ENCODE peak calls at places on chromosomes 7 and 10, in nine cellular contexts. V, I, O, U, Z, Q, A, N and W are unnamed samples.

GRCh38 chr7:38699481-38699880 is 68.3 kb upstream of the AMPH start:
- DNase-seq in I (no peak), O (no peak), A (no peak), V (no peak), Z (peak), U (no peak), N (no peak), Q (no peak), W (no peak)

GRCh38 chr10:35564276-35564982 is 40.7 kb upstream of the GJD4 start:
- DNase-seq in Q (no peak), I (no peak), N (peak), V (no peak), O (no peak), A (no peak), U (peak), Z (no peak), W (no peak)

GRCh38 chr7:117489435-117489834 is 9.6 kb downstream of the CFTR start:
- DNase-seq in U (no peak), I (no peak), O (no peak), N (no peak), V (no peak), Z (no peak), A (no peak), Q (no peak), W (no peak)

GRCh38 chr7:111741811-111742240 is 179.5 kb upstream of the IMMP2L start:
- DNase-seq in Z (no peak), V (peak), O (peak), Q (no peak), A (peak), I (no peak), N (peak), U (no peak), W (peak)

GRCh38 chr7:20201380-20201779 is 15.8 kb downstream of the MACC1 start:
- DNase-seq in O (no peak), Q (no peak), N (no peak), V (no peak), U (peak), A (peak), I (no peak), Z (no peak), W (no peak)

GRCh38 chr10:107540981-107541380 is 376.5 kb upstream of the SORCS1 start:
- DNase-seq in U (no peak), O (no peak), A (no peak), Z (no peak), V (no peak), Q (no peak), I (no peak), N (no peak), W (no peak)

GRCh38 chr7:138945169-138945568 is 36.0 kb downstream of the KIAA1549 start:
- DNase-seq in U (no peak), V (no peak), N (no peak), O (no peak), A (no peak), I (no peak), Z (no peak), Q (no peak), W (peak)

GRCh38 chr10:125955766-125956165 is 59.4 kb downstream of the FANK1 start:
- DNase-seq in A (no peak), O (no peak), N (no peak), Z (no peak), Q (no peak), V (no peak), U (no peak), I (no peak), W (no peak)

GRCh38 chr7:131633342-131633843 is 77.0 kb upstream of the PODXL start:
- DNase-seq in Z (peak), Q (no peak), U (no peak), O (no peak), N (no peak), A (no peak), V (peak), I (no peak), W (no peak)

GRCh38 chr10:4561301-4561700 is 264.7 kb upstream of the AKR1E2 start:
- DNase-seq in O (no peak), A (no peak), Q (no peak), N (no peak), V (no peak), Z (no peak), U (no peak), I (no peak), W (no peak)

GRCh38 chr10:59098811-59099452 is 77.5 kb upstream of the PHYHIPL start:
- DNase-seq in O (peak), A (peak), Q (no peak), I (no peak), Z (peak), N (no peak), U (no peak), V (no peak), W (no peak)

GRCh38 chr10:49749556-49750491 is 12.3 kb downstream of the OGDHL start:
- DNase-seq in U (no peak), A (no peak), I (no peak), N (no peak), Z (no peak), Q (no peak), O (no peak), V (no peak), W (no peak)

GRCh38 chr7:135798104-135798503 is 49.5 kb upstream of the FAM180A start:
- DNase-seq in Z (no peak), O (no peak), U (no peak), A (no peak), V (no peak), N (no peak), Q (no peak), I (no peak), W (no peak)

GRCh38 chr7:135800560-135800959 is 51.9 kb upstream of the FAM180A start:
- DNase-seq in Q (no peak), V (no peak), Z (no peak), N (no peak), I (no peak), O (no peak), A (no peak), U (no peak), W (no peak)

GRCh38 chr7:135801045-135801693 is 52.6 kb upstream of the FAM180A start:
- DNase-seq in U (no peak), V (no peak), O (peak), Q (no peak), Z (peak), A (peak), N (no peak), I (no peak), W (peak)

GRCh38 chr7:135801877-135802276 is 53.3 kb upstream of the FAM180A start:
- DNase-seq in Z (no peak), O (no peak), N (no peak), V (no peak), I (peak), U (no peak), A (no peak), Q (no peak), W (no peak)

DNA sequence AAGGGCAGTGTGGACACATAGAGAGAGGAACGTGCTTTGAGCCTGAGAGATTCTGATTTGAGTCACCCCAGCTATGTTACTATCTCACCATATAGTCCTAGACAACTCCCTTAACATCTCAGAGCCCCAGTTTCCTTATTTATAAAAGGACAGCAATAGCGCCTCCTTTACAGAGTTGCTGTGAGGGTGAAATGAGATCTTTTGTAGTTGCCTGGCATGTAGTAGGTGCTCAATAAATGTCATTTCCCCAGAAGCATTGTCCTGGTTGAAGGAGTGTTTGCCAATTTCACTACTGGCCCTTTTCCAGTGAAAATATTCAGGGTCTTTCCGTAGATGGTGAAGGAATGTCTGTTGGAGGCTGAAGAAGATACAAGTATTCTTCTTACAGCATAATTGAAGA is 51.3 kb upstream of the FAM180A start:
- DNase-seq in N (no peak), O (no peak), V (no peak), Q (no peak), I (no peak), U (no peak), A (no peak), Z (no peak), W (no peak)
- TF ChIP-seq CTCF in N (no peak), O (peak), V (no peak), Q (no peak), I (no peak), U (no peak), A (no peak), Z (no peak), W (no peak)

DNA sequence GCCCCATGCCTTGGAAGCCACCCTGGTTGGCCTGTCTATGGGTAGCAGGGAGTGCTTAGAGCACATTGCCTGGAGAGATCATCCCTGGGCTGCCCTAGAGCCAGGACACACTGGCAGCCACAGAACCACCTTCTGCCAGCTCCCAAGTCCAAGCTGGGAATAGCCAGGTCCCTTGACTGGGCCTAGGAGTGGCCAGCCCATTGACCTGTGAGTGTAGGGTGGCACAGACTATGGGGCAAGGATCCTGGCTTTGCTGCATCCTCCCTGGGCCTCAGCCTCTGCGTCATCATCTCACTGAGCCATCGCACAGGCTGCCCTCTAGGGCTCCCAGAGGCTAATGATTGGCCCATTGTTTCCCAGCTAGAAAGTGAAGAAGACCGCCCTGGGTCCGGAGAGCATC is 7.0 kb downstream of the AQP1 start:
- DNase-seq in U (no peak), Z (no peak), A (no peak), O (no peak), V (no peak), I (peak), N (peak), Q (peak), W (no peak)
- TF ChIP-seq CTCF in U (no peak), Z (no peak), A (no peak), O (no peak), V (no peak), I (no peak), N (no peak), Q (no peak), W (peak)

DNA sequence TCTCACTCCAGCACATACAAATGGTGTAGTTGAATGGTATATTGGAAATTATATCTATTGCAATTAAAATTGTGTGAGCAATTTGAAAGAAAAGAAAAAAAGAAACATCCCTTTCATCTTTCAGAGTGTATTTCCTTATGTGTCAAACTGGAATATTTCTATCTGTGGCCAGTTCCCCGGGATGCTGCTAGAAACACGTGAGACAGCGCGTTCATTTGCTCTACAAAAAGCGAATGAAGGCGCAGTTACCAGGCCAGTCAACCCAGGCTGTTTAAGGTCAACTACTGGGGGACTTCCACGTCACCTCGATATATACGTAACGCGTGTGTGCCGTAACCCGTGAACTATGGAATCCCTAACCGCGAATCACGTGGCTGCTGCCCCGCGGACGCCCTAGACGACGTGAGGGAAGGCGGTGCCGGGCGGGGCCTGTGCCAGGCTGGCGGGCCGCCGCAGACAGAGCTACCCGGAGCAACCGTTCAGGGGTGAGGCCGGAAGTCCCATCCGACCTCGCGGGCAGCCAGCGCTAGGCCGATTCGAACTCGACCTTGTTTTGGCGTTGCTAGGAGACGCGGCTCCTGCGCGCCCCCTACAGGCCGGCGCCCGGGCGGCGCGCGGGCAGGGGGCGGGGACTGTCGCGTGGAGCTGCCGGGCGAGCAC is 1.1 kb upstream of the ARL4A start:
- DNase-seq in U (peak), I (peak), A (peak), Z (no peak), Q (peak), N (peak), V (peak), O (peak), W (peak)
- TF ChIP-seq CTCF in U (peak), I (peak), A (peak), Z (peak), Q (peak), N (peak), V (peak), O (peak), W (peak)

DNA sequence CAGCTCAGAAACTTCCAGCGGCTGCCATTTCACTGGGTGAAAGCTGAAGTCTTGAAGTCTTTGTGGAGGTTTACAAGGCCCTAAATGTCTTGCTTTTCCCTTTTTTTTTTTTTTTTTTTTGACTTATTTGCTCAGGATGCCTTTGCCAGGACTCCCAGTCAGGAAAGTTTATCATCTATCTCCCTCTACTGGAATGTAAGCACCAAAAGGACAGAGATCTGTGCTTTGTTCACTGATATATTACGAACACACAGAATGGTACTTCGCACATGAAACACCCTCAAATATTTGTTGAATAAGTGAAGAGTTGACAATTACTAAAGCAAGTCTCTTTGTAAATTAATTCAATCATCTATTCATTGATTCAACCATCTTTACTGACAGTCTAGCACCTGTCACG is 23.2 kb downstream of the ABCB4 start:
- DNase-seq in O (no peak), V (no peak), A (no peak), Z (no peak), N (no peak), I (no peak), U (no peak), Q (no peak), W (no peak)
- TF ChIP-seq CTCF in O (no peak), V (no peak), A (no peak), Z (peak), N (no peak), I (no peak), U (no peak), Q (no peak), W (peak)

GRCh38 chr10:102614888-102615287 is 29.4 kb upstream of the TRIM8 start:
- DNase-seq in Q (no peak), U (no peak), Z (no peak), I (no peak), N (no peak), A (no peak), O (no peak), V (no peak), W (no peak)
- TF ChIP-seq CTCF in Q (no peak), U (no peak), Z (no peak), I (no peak), N (no peak), A (no peak), O (no peak), V (no peak), W (no peak)

GRCh38 chr7:90552521-90552920 is 43.6 kb upstream of the CDK14 start:
- DNase-seq in Z (no peak), N (no peak), U (no peak), V (no peak), I (no peak), O (no peak), A (no peak), Q (no peak), W (no peak)
- TF ChIP-seq CTCF in Z (peak), N (peak), U (peak), V (no peak), I (peak), O (peak), A (no peak), Q (peak), W (no peak)

GRCh38 chr10:12252882-12253546 is 57.0 kb downstream of the CDC123 start:
- DNase-seq in A (no peak), U (no peak), Q (no peak), N (no peak), V (no peak), I (no peak), Z (no peak), O (no peak), W (peak)
- TF ChIP-seq CTCF in A (peak), U (peak), Q (no peak), N (no peak), V (no peak), I (no peak), Z (peak), O (peak), W (peak)

DNA sequence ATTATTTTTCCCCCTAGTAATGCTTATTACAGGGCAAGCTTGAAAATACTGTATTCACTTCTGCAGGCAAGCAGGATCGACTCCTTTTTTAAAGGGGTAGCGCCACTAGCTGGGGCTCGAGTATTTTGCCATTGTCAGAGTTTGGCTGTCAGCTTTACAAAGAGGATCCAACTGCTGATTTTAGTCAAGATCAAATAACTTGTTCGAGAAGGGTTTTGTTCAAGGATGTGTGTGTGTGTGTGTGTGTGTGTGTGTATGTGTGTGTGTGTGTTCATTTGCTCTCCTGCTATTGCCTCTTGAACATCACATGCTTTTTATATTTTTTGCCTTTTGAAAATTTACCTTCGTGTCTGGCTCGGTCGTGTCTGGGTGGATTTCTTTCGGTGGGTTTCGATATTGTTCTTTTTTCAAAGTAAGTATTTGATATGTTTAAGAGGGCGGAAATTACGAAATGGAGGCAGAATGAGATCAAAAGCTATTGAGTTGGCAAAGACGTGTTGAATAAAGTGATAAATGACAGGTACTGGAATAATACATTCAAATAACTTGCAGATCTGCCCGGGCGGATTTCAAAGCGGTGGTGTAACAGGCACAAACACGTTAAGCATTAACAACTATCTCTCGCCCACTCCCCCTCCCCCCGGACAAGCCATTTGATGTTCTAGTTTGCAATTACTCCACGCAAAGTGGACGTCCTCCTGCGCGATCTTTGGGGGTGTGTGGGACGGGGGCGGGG is 1.1 kb downstream of the ARID5B start:
- DNase-seq in U (peak), N (peak), Q (no peak), I (no peak), Z (no peak), A (peak), O (peak), V (peak), W (peak)
- TF ChIP-seq CTCF in U (no peak), N (no peak), Q (no peak), I (peak), Z (peak), A (no peak), O (peak), V (peak), W (no peak)